ENCODE peak calls at places on chromosomes 3 and 15, in eight cellular contexts. Q is neural crest cell; C is Caki2; G is KBM-7; X is fibroblast of lung; W is aorta; L is natural killer cell treated with Interleukin-12 subunit alpha and Interleukin-12 subunit beta and Interleukin-15 and Interleukin-18, amount 100 ng/mL, for 72 hours; O is activated CD4-positive, alpha-beta T cell treated with anti-CD3 and anti-CD28 coated beads, Interleukin-2, amount 10 ng/mL, durations not matched to agents 7 days and 5 days. T is an unnamed sample.

GRCh38 chr3:36906504-36907149 is 38.2 kb downstream of the TRANK1 start:
- DNase-seq in Q (no peak), C (no peak), G (peak), X (peak), W (no peak), L (no peak), O (peak), T (peak)

GRCh38 chr15:71141572-71141971 is 26.3 kb downstream of the THSD4 start:
- DNase-seq in Q (no peak), C (no peak), G (no peak), X (no peak), W (no peak), L (no peak), O (no peak), T (no peak)

GRCh38 chr3:123632161-123632655 is 47.4 kb upstream of the HACD2 start:
- DNase-seq in Q (no peak), C (no peak), G (peak), X (peak), W (no peak), L (no peak), O (no peak), T (no peak)

GRCh38 chr3:3109407-3110298 is 521 bp downstream of the IL5RA start:
- DNase-seq in Q (no peak), C (no peak), G (no peak), X (no peak), W (no peak), L (no peak), O (no peak), T (no peak)

GRCh38 chr3:194906229-194906629 is 220.5 kb downstream of the FAM43A start:
- DNase-seq in Q (no peak), C (no peak), G (no peak), X (peak), W (no peak), L (no peak), O (no peak), T (no peak)

GRCh38 chr3:61574854-61575253 is 13.5 kb downstream of the PTPRG start:
- DNase-seq in Q (no peak), C (no peak), G (peak), X (peak), W (no peak), L (no peak), O (no peak), T (no peak)

GRCh38 chr3:13420051-13420816 is at the start of gene NUP210:
- DNase-seq in Q (peak), C (peak), G (peak), X (no peak), W (no peak), L (peak), O (peak), T (peak)

GRCh38 chr15:91336691-91337090 is 236.6 kb downstream of the SV2B start:
- DNase-seq in Q (no peak), C (no peak), G (no peak), X (no peak), W (no peak), L (no peak), O (no peak), T (no peak)

GRCh38 chr15:23416349-23417276 is 30.4 kb downstream of the GOLGA6L2 start:
- DNase-seq in Q (no peak), C (no peak), G (no peak), X (no peak), W (peak), L (no peak), O (no peak), T (no peak)

GRCh38 chr15:101499863-101500713 is 10.6 kb upstream of the PCSK6 start:
- DNase-seq in Q (no peak), C (no peak), G (peak), X (no peak), W (no peak), L (no peak), O (peak), T (peak)

GRCh38 chr15:41115088-41115651 is 910 bp downstream of the INO80 start:
- DNase-seq in Q (no peak), C (peak), G (peak), X (peak), W (no peak), L (no peak), O (no peak), T (no peak)

GRCh38 chr3:18579659-18580058 is 154.5 kb upstream of the SATB1 start:
- DNase-seq in Q (no peak), C (no peak), G (peak), X (no peak), W (no peak), L (no peak), O (no peak), T (no peak)

GRCh38 chr3:52121813-52122212 is 32.4 kb downstream of the POC1A start:
- DNase-seq in Q (no peak), C (no peak), G (no peak), X (no peak), W (peak), L (peak), O (no peak), T (no peak)

GRCh38 chr3:81910244-81910852 is 148.9 kb upstream of the GBE1 start:
- DNase-seq in Q (peak), C (peak), G (peak), X (peak), W (no peak), L (no peak), O (peak), T (peak)

GRCh38 chr15:70777156-70777926 is 14.0 kb upstream of the UACA start:
- DNase-seq in Q (no peak), C (no peak), G (no peak), X (no peak), W (no peak), L (no peak), O (no peak), T (no peak)

GRCh38 chr15:89226359-89227221 is 5.2 kb upstream of the RLBP1 start:
- DNase-seq in Q (no peak), C (no peak), G (no peak), X (no peak), W (no peak), L (no peak), O (no peak), T (no peak)

GRCh38 chr15:58505581-58505980 is 73.8 kb downstream of the LIPC start:
- DNase-seq in Q (no peak), C (no peak), G (no peak), X (no peak), W (no peak), L (no peak), O (no peak), T (no peak)

GRCh38 chr15:97087337-97087736 is 756.8 kb downstream of the NR2F2 start:
- DNase-seq in Q (no peak), C (peak), G (no peak), X (peak), W (no peak), L (no peak), O (no peak), T (no peak)

GRCh38 chr15:36571301-36571700 is 8.1 kb upstream of the CDIN1 start:
- DNase-seq in Q (no peak), C (no peak), G (no peak), X (no peak), W (no peak), L (no peak), O (no peak), T (no peak)

GRCh38 chr15:40857601-40858351 is 13.9 kb downstream of the SPINT1 start:
- DNase-seq in Q (peak), C (peak), G (peak), X (peak), W (peak), L (no peak), O (peak), T (peak)

GRCh38 chr15:48710952-48711495 is 65.5 kb upstream of the FBN1 start:
- DNase-seq in Q (no peak), C (no peak), G (no peak), X (no peak), W (no peak), L (no peak), O (no peak), T (no peak)

GRCh38 chr3:58492385-58492970 is 582 bp downstream of the KCTD6 start:
- DNase-seq in Q (no peak), C (no peak), G (no peak), X (no peak), W (no peak), L (no peak), O (peak), T (peak)

GRCh38 chr3:105967117-105967516 is 98.3 kb upstream of the CBLB start:
- DNase-seq in Q (no peak), C (no peak), G (no peak), X (peak), W (no peak), L (no peak), O (no peak), T (no peak)

GRCh38 chr3:80550154-80550553 is 782.4 kb upstream of the ROBO1 start:
- DNase-seq in Q (no peak), C (no peak), G (no peak), X (no peak), W (no peak), L (no peak), O (no peak), T (no peak)

GRCh38 chr3:56881035-56881575 is 79.4 kb upstream of the ARHGEF3 start:
- DNase-seq in Q (no peak), C (no peak), G (no peak), X (no peak), W (no peak), L (no peak), O (no peak), T (no peak)

GRCh38 chr3:108966773-108967172 is 13.1 kb upstream of the GUCA1C start:
- DNase-seq in Q (no peak), C (no peak), G (no peak), X (no peak), W (no peak), L (no peak), O (no peak), T (no peak)

GRCh38 chr15:40927497-40928346 is 1.4 kb upstream of the DLL4 start:
- DNase-seq in Q (no peak), C (no peak), G (no peak), X (no peak), W (no peak), L (no peak), O (no peak), T (peak)

GRCh38 chr3:108221403-108221802 is 821 bp downstream of the IFT57 start:
- DNase-seq in Q (no peak), C (no peak), G (peak), X (no peak), W (no peak), L (no peak), O (no peak), T (no peak)

GRCh38 chr15:98946301-98947255 is 61.0 kb downstream of the PGPEP1L start:
- DNase-seq in Q (no peak), C (no peak), G (no peak), X (peak), W (peak), L (no peak), O (no peak), T (no peak)

T was measured in activated naive CD4-positive, alpha-beta T cell treated with anti-CD3 and anti-CD28 coated beads, Interleukin-2, amount 10 ng/mL, durations not matched to agents 7 days and 5 days.